ENCODE peak calls at places on chromosomes 16 and 17, in ten cellular contexts. V is ascending aorta, O is type B pancreatic cell, F is endothelial cell, J is mucosa of descending colon, X is body of pancreas, T is fibroblast of lung, A is endodermal cell, G is stomach, P is HFFc6. N is an unnamed sample.

GRCh38 chr17:48570325-48571023 is 7.7 kb downstream of the HOXB4 start:
- DNase-seq in X (no peak), F (no peak), A (peak), P (no peak), J (peak), T (peak), O (no peak), V (no peak), G (no peak), N (no peak)

GRCh38 chr17:46964315-46965265 is 14.5 kb downstream of the RPRML start:
- DNase-seq in V (no peak), A (peak), P (peak), X (no peak), T (peak), O (no peak), F (peak), J (peak), G (no peak), N (no peak)

GRCh38 chr16:67155305-67156145 is 4.2 kb downstream of the TRADD start:
- DNase-seq in P (peak), A (peak), J (peak), F (peak), G (peak), V (peak), T (peak), O (peak), X (peak), N (peak)

GRCh38 chr17:56172517-56172982 is 19.3 kb downstream of the ANKFN1 start:
- DNase-seq in A (peak), T (no peak), P (peak), O (no peak), G (no peak), V (no peak), F (no peak), X (peak), J (no peak), N (no peak)

GRCh38 chr17:67157732-67158639 is 87.0 kb downstream of the HELZ start:
- DNase-seq in J (no peak), X (no peak), O (no peak), G (no peak), F (no peak), A (no peak), P (peak), T (peak), V (no peak), N (no peak)

GRCh38 chr16:71328151-71328550 is 30.4 kb upstream of the CALB2 start:
- DNase-seq in P (no peak), X (no peak), J (no peak), V (no peak), O (no peak), A (no peak), T (no peak), F (no peak), G (no peak), N (no peak)

GRCh38 chr16:82655720-82656500 is 29.1 kb downstream of the CDH13 start:
- DNase-seq in F (no peak), G (no peak), V (no peak), X (no peak), A (no peak), T (no peak), J (no peak), P (no peak), O (no peak), N (no peak)

GRCh38 chr16:86671486-86672214 is 93.3 kb downstream of the FOXL1 start:
- DNase-seq in O (no peak), G (no peak), V (peak), P (no peak), A (no peak), J (no peak), T (peak), X (no peak), F (no peak), N (no peak)

GRCh38 chr17:12388206-12388605 is 277.5 kb upstream of the MYOCD start:
- DNase-seq in T (peak), A (no peak), O (no peak), F (no peak), J (no peak), P (peak), X (no peak), G (no peak), V (no peak), N (no peak)

GRCh38 chr17:806346-807145 is 24.4 kb downstream of the MRM3 start:
- DNase-seq in X (no peak), P (no peak), F (no peak), A (no peak), G (no peak), J (no peak), T (no peak), V (no peak), O (no peak), N (no peak)

GRCh38 chr17:66468241-66469087 is 166.1 kb downstream of the PRKCA start:
- DNase-seq in J (no peak), V (no peak), G (no peak), O (no peak), F (no peak), P (no peak), X (no peak), A (no peak), T (peak), N (no peak)

GRCh38 chr17:69870751-69871199 is 204.2 kb upstream of the KCNJ16 start:
- DNase-seq in G (no peak), V (no peak), P (peak), T (peak), J (no peak), X (no peak), F (no peak), A (peak), O (no peak), N (no peak)

GRCh38 chr17:38750312-38751121 is 2.0 kb upstream of the PSMB3 start:
- DNase-seq in G (no peak), T (no peak), F (no peak), V (no peak), A (peak), X (no peak), J (peak), P (no peak), O (no peak), N (no peak)

GRCh38 chr17:2694381-2695242 is 17.0 kb downstream of the CLUH start:
- DNase-seq in P (no peak), T (no peak), F (no peak), J (peak), O (peak), A (peak), G (peak), X (no peak), V (no peak), N (peak)

GRCh38 chr17:83072600-83073358 is 6.6 kb upstream of the METRNL start:
- DNase-seq in J (no peak), A (peak), P (no peak), V (no peak), X (no peak), F (no peak), T (no peak), G (no peak), O (no peak), N (no peak)

GRCh38 chr17:4598776-4599504 is 14.6 kb downstream of the SMTNL2 start:
- DNase-seq in F (no peak), V (no peak), A (peak), P (no peak), O (no peak), J (no peak), X (no peak), G (no peak), T (no peak), N (no peak)

GRCh38 chr17:81904600-81905423 is 2.8 kb downstream of the NPB start:
- DNase-seq in T (no peak), G (no peak), V (no peak), F (no peak), A (no peak), P (no peak), X (no peak), O (no peak), J (peak), N (no peak)

GRCh38 chr17:50110591-50111349 is 15.6 kb downstream of the PDK2 start:
- DNase-seq in P (no peak), A (no peak), T (no peak), G (no peak), F (no peak), V (no peak), J (no peak), O (no peak), X (peak), N (no peak)

GRCh38 chr17:61005358-61005757 is 327.7 kb downstream of the BCAS3 start:
- DNase-seq in A (no peak), O (no peak), G (no peak), V (no peak), P (no peak), T (no peak), X (no peak), J (no peak), F (no peak), N (no peak)

GRCh38 chr16:30185141-30185682 is 1.8 kb downstream of the CORO1A start:
- DNase-seq in G (no peak), P (no peak), F (no peak), O (no peak), V (no peak), T (no peak), A (no peak), J (peak), X (no peak), N (no peak)

GRCh38 chr16:84054916-84055315 is 12.3 kb upstream of the SLC38A8 start:
- DNase-seq in J (no peak), T (no peak), F (no peak), G (no peak), X (peak), V (no peak), O (peak), A (peak), P (no peak), N (no peak)

GRCh38 chr17:60091908-60092331 is 13.2 kb upstream of the HEATR6 start:
- DNase-seq in G (no peak), J (no peak), A (no peak), T (peak), P (peak), V (no peak), X (no peak), O (no peak), F (no peak), N (no peak)

GRCh38 chr16:58620396-58620795 is 9.2 kb downstream of the CNOT1 start:
- DNase-seq in G (no peak), O (no peak), V (no peak), A (no peak), F (no peak), J (no peak), T (no peak), X (no peak), P (no peak), N (no peak)
- TF ChIP-seq CTCF in G (no peak), O (no peak), V (no peak), A (no peak), F (no peak), J (no peak), T (no peak), X (no peak), P (no peak), N (no peak)

GRCh38 chr16:3149193-3149530 is 14.3 kb downstream of the ZNF213 start:
- DNase-seq in P (no peak), F (no peak), A (no peak), X (no peak), G (no peak), V (no peak), O (no peak), T (no peak), J (no peak), N (no peak)

GRCh38 chr16:3147757-3148104 is 12.9 kb downstream of the ZNF213 start:
- DNase-seq in X (no peak), A (no peak), G (no peak), O (no peak), V (no peak), T (no peak), J (no peak), F (no peak), P (no peak), N (no peak)

GRCh38 chr16:3150346-3151218 is 15.8 kb downstream of the ZNF213 start:
- DNase-seq in J (peak), G (peak), V (peak), A (peak), F (peak), P (peak), T (peak), X (peak), O (peak), N (peak)

GRCh38 chr16:3148256-3149192 is 13.7 kb downstream of the ZNF213 start:
- DNase-seq in O (no peak), T (no peak), G (no peak), V (no peak), A (no peak), X (no peak), J (no peak), P (no peak), F (no peak), N (no peak)

GRCh38 chr16:3149630-3150345 is 15.0 kb downstream of the ZNF213 start:
- DNase-seq in F (peak), V (peak), T (peak), A (peak), J (peak), X (peak), O (no peak), P (no peak), G (peak), N (no peak)
- TF ChIP-seq CTCF in F (no peak), V (no peak), T (peak), A (peak), J (peak), X (peak), O (peak), P (peak), G (no peak), N (peak)

GRCh38 chr17:73331060-73331459 is 19.3 kb upstream of the CDC42EP4 start:
- DNase-seq in X (no peak), F (no peak), V (no peak), G (no peak), O (no peak), P (no peak), T (no peak), J (no peak), A (no peak), N (no peak)

GRCh38 chr17:73320601-73321264 is 8.9 kb upstream of the CDC42EP4 start:
- DNase-seq in T (no peak), J (no peak), O (no peak), F (no peak), V (no peak), X (no peak), P (peak), G (no peak), A (no peak), N (no peak)

GRCh38 chr17:73323622-73324455 is 12.0 kb upstream of the CDC42EP4 start:
- DNase-seq in V (no peak), X (no peak), O (no peak), P (peak), J (no peak), A (peak), F (no peak), G (no peak), T (no peak), N (no peak)

GRCh38 chr17:73324711-73325526 is 13.1 kb upstream of the CDC42EP4 start:
- DNase-seq in J (no peak), X (no peak), O (no peak), A (peak), G (no peak), F (no peak), V (no peak), P (no peak), T (no peak), N (no peak)

DNA sequence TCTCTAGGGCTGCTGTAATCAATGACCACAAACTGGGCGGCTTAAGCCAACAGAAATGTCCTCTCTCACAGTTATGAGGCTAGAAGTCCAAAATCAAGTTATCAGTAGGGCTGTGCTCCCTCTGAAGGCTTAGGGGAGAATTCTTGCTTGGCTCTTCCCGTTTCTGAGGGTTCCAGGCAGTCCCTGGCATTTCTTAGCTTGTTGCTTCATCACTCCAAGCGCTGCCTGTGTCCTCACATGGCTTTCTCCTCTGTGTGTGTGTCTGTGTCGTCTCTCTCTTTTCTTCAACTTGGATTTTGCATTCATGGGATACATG is 13.7 kb upstream of the CDC42EP4 start:
- DNase-seq in P (peak), X (no peak), T (no peak), F (no peak), J (no peak), A (no peak), G (no peak), V (no peak), O (no peak), N (no peak)
- TF ChIP-seq CTCF in P (no peak), X (no peak), T (peak), F (no peak), J (no peak), A (no peak), G (no peak), V (no peak), O (no peak), N (no peak)

GRCh38 chr16:81650982-81651562 is 128.0 kb upstream of the PLCG2 start:
- DNase-seq in J (peak), T (peak), O (no peak), F (no peak), P (no peak), G (peak), V (no peak), A (peak), X (peak), N (no peak)
- TF ChIP-seq CTCF in J (no peak), T (no peak), O (no peak), F (no peak), P (no peak), G (no peak), V (no peak), A (no peak), X (no peak), N (no peak)

DNA sequence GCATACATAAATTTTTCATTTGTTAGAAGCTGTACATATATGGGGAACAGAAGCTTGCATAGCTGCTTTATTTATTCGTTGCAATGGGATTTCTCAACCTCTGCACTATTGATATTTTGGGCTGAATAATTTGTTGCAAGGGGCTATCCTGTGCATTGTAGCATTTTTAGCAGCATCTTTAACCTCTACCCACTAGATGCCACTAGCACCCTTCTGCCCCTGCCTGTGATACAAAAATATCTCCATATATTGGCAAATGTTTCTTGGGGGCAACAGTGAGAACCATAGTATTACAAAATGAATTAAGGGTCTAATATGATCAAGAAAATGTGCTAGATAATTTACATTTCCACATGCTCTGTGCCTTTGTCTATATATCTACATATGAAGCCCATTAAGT is 1401.0 kb downstream of the CDH11 start:
- DNase-seq in J (no peak), X (no peak), T (no peak), A (no peak), G (no peak), P (no peak), F (no peak), V (no peak), O (no peak), N (no peak)
- TF ChIP-seq CTCF in J (no peak), X (no peak), T (no peak), A (peak), G (no peak), P (no peak), F (no peak), V (no peak), O (peak), N (peak)

GRCh38 chr17:19718613-19719364 is 2.4 kb upstream of the SLC47A2 start:
- DNase-seq in F (peak), V (no peak), O (no peak), P (no peak), X (peak), G (no peak), A (peak), J (no peak), T (no peak), N (no peak)
- TF ChIP-seq CTCF in F (no peak), V (no peak), O (peak), P (no peak), X (no peak), G (no peak), A (peak), J (no peak), T (no peak), N (peak)

GRCh38 chr17:53033297-53033696 is 789.4 kb upstream of the KIF2B start:
- DNase-seq in P (no peak), O (no peak), X (no peak), V (no peak), G (no peak), F (no peak), T (no peak), J (no peak), A (no peak), N (no peak)

GRCh38 chr17:53032861-53033271 is 789.9 kb upstream of the KIF2B start:
- DNase-seq in X (peak), J (no peak), T (peak), V (no peak), O (no peak), P (no peak), A (peak), G (no peak), F (peak), N (no peak)
- TF ChIP-seq CTCF in X (peak), J (no peak), T (peak), V (no peak), O (peak), P (no peak), A (peak), G (peak), F (peak), N (peak)